ENCODE peak calls at places on chromosomes 1 and 21, in four cellular contexts. Z is GM12878, N is K562, F is HepG2. T is an unnamed sample.

GRCh38 chr1:204260601-204261197 is 46.9 kb upstream of the GOLT1A start:
- DNase-seq in F (no peak), N (peak; percentile 9), Z (no peak), T (no peak)

GRCh38 chr21:33801424-33802405 is 113.9 kb downstream of the ATP5PO start:
- DNase-seq in F (peak; percentile 1), N (no peak), Z (no peak), T (peak; percentile 24)

GRCh38 chr1:226436855-226437491 is 29.1 kb upstream of the PARP1 start:
- DNase-seq in Z (no peak), N (no peak), F (no peak), T (no peak)

GRCh38 chr1:173717238-173717637 is 2.5 kb downstream of the KLHL20 start:
- DNase-seq in N (no peak), F (peak; percentile 39), Z (no peak), T (no peak)

GRCh38 chr1:119885903-119886783 is 10.2 kb downstream of the ADAM30 start:
- DNase-seq in F (peak; percentile 37), Z (no peak), N (peak; percentile 74), T (peak; percentile 81)

GRCh38 chr21:17780539-17780938 is 38.6 kb downstream of the C21orf91 start:
- DNase-seq in Z (peak; percentile 95), N (no peak), F (no peak), T (no peak)

GRCh38 chr1:52358851-52359497 is 7.0 kb downstream of the CC2D1B start:
- DNase-seq in Z (no peak), N (no peak), F (no peak), T (no peak)

GRCh38 chr1:212446333-212446732 is 13.6 kb downstream of the NENF start:
- DNase-seq in F (no peak), N (no peak), Z (no peak), T (no peak)

GRCh38 chr1:84435159-84435558 is 36.9 kb downstream of the DNASE2B start:
- DNase-seq in N (no peak), F (no peak), Z (peak; percentile 12), T (no peak)

GRCh38 chr1:107782192-107782845 is 182.7 kb downstream of the VAV3 start:
- DNase-seq in N (peak; percentile 75), Z (no peak), F (peak; percentile 43), T (no peak)

GRCh38 chr1:94621392-94621791 is 79.8 kb upstream of the F3 start:
- DNase-seq in N (peak; percentile 70), Z (no peak), F (no peak), T (no peak)

GRCh38 chr21:45905196-45905595 is 76.4 kb upstream of the COL6A1 start:
- DNase-seq in F (no peak), Z (no peak), N (no peak), T (no peak)

GRCh38 chr1:4170548-4170947 is 270.5 kb upstream of the C1orf174 start:
- DNase-seq in F (no peak), Z (no peak), N (no peak), T (no peak)

GRCh38 chr1:10628685-10629084 is 153.9 kb downstream of the PEX14 start:
- DNase-seq in Z (no peak), N (no peak), F (no peak), T (no peak)

GRCh38 chr1:40939320-40940059 is 40.0 kb upstream of the CTPS1 start:
- DNase-seq in Z (no peak), F (peak; percentile 95), N (peak; percentile 83), T (no peak)

GRCh38 chr1:20885121-20885520 is 98.0 kb upstream of the HP1BP3 start:
- DNase-seq in Z (no peak), N (no peak), F (no peak), T (peak; percentile 16)

GRCh38 chr1:29698033-29698432 is 461.7 kb downstream of the PTPRU start:
- DNase-seq in F (peak; percentile 10), N (peak; percentile 69), Z (no peak), T (peak; percentile 70)

GRCh38 chr1:227788279-227789041 is 27.0 kb upstream of the PRSS38 start:
- DNase-seq in N (peak; percentile 77), F (peak; percentile 29), Z (no peak), T (peak; percentile 91)

GRCh38 chr21:35796834-35797233 is 263.5 kb downstream of the SETD4 start:
- DNase-seq in F (no peak), N (no peak), Z (no peak), T (no peak)

GRCh38 chr21:35711213-35711612 is 349.1 kb downstream of the SETD4 start:
- DNase-seq in Z (no peak), F (no peak), N (no peak), T (no peak)

GRCh38 chr21:42632336-42632751 is 21.1 kb upstream of the PDE9A start:
- DNase-seq in N (no peak), F (no peak), Z (no peak), T (no peak)

GRCh38 chr21:42630626-42631025 is 22.8 kb upstream of the PDE9A start:
- DNase-seq in N (no peak), Z (no peak), F (no peak), T (no peak)

GRCh38 chr21:42633858-42634257 is 19.6 kb upstream of the PDE9A start:
- DNase-seq in F (no peak), N (no peak), Z (no peak), T (no peak)

GRCh38 chr21:42631142-42631541 is 22.3 kb upstream of the PDE9A start:
- DNase-seq in Z (no peak), F (no peak), N (no peak), T (no peak)

DNA sequence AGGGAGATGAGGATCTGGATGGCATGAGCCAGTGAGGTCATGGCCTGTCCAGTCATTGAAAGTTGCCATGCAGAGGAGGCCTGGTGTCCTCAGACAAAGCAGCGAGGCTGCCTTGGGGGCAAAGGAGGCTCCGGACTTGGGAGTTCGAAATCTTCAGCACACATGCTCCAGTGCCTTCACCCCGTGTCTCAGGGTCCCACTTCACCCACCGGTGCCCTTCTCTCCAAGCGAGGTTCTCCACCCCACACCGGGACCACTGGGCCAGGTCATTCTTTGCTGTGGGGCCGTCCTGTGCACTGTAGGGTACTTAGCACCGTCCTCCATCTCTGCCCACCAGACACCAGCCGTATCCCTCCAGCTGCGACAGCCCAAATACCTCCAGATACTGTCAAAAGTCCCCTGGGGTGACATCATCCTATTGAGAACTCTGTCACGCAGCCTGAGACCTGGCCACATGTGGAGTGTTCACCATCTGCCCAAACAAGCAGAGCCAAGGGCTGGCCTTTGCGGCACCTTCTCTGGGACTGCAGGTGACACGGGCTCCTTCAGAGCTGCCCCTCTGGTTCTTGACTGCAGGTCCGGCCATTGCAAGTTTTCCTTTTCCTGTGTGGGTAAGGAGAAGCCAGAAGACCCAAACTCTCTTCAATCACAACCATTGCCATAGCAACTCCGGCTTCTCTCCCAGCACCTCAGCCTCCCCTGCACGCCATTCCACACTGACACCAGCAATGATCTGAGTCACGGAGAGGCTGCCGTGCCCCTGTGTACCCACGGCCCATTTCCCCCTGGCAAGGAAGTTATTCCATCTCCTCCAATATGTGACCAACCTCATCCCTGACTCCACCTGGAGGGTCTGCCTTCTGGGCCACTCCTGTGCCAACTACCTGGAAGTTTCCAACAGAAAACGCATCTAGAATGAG is 20.4 kb upstream of the PDE9A start:
- DNase-seq in Z (no peak), N (no peak), F (no peak), T (no peak)
- TF ChIP-seq CREM in Z (no peak), N (no peak), F (no peak), T (no peak)

GRCh38 chr1:248691567-248692155 is 10.9 kb downstream of the OR14I1 start:
- DNase-seq in Z (no peak), N (peak; percentile 62), F (no peak), T (no peak)

GRCh38 chr1:248681651-248682050 is 20.9 kb downstream of the OR14I1 start:
- DNase-seq in N (no peak), Z (no peak), F (no peak), T (no peak)

GRCh38 chr1:248688527-248689298 is 13.9 kb downstream of the OR14I1 start:
- DNase-seq in N (no peak), Z (peak; percentile 80), F (no peak), T (no peak)

DNA sequence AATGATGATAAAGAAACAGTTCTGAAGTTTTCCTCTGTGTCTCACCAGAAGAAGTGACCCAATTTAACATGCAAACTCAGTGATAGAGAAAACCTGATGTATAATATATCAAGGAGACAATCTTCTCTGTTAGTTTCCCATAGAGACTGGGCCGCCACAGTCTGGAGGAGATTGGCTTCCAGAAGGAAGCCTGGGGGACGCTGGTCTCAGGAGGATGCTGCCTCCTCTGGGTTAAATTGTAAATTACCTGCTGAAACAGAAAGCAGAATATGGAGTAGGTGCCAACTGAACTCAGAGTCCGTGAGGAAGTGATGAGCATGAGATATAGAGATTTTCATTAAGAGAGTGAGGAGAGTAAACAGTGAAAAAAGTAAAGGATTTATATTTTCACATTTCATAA is 15.8 kb downstream of the OR14I1 start:
- DNase-seq in N (peak; percentile 10), F (no peak), Z (peak; percentile 43), T (no peak)
- TF ChIP-seq CREM in N (no peak), F (no peak), Z (no peak), T (no peak)

DNA sequence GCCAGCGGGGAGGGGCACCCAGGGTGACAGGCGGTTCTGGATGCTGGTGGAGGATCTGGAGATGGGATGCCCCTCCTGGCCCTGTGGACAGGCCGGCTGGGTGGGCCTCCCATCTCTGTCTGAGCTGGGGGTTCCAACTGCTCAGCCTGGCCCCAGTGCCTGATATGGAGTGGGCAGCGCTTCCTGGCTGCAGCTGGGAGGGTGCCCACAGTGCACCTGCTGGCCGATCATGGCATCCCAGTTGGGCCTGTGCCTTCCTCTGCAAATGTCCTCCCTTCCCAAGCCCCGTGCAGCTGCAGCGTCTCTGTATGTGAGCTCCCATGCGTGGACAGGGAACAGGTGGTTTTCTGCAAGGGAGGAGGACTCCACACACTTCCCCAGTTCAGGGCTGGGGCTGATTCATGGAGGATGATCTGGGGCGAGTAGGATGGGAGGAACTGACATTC is 2.1 kb downstream of the PFKL start:
- DNase-seq in N (no peak), F (peak; percentile 16), Z (no peak), T (no peak)
- TF ChIP-seq CREM in N (no peak), F (no peak), Z (no peak), T (no peak)

GRCh38 chr1:203189951-203190352 is 3.4 kb upstream of the CHI3L1 start:
- DNase-seq in N (no peak), Z (no peak), F (no peak), T (no peak)
- TF ChIP-seq CREM in N (no peak), Z (no peak), F (no peak), T (no peak)

DNA sequence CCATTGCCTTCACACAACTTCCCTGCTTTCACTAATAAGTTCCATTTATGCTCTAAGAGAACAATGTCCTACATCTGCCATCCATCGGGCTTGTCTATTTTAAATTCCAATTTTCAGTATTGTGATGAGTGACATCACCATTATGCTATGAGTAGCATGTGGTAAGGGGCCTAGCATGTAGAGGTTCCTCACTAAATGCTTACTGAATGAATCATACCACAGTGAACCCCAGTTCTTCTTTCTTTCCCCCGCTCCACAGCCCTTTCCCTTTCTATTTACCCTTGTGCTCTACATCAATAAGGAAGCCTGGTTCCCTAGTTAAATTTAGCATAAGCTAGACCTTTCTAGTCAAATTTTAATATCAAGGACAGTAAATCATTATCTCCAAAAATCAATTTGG is 195.0 kb upstream of the RGS18 start:
- DNase-seq in N (no peak), F (no peak), Z (no peak), T (no peak)
- TF ChIP-seq CREM in N (no peak), F (no peak), Z (no peak), T (no peak)

T was measured in WTC11.